ENCODE peak calls at places on chromosomes 4 and X, in five cellular contexts. R is BE2C, A is cardiac fibroblast, E is dorsolateral prefrontal cortex, N is AG10803. I is an unnamed sample.

GRCh38 chr4:183249854-183250253 is 70.2 kb downstream of the CLDN22 start:
- DNase-seq in R (peak; percentile 47), A (peak; percentile 63), E (no peak), N (peak; percentile 53), I (no peak)

GRCh38 chr4:145525291-145525740 is 43.7 kb downstream of the SMAD1 start:
- DNase-seq in R (peak; percentile 63), A (peak; percentile 4), E (no peak), N (no peak), I (peak; percentile 47)

GRCh38 chr4:149795256-149795655 is 20.4 kb downstream of the IQCM start:
- DNase-seq in R (no peak), A (peak; percentile 3), E (no peak), N (no peak), I (no peak)

GRCh38 chrX:123917069-123917468 is 44.4 kb upstream of the STAG2 start:
- DNase-seq in R (no peak), A (no peak), E (no peak), N (no peak), I (no peak)

GRCh38 chr4:2330119-2331042 is 68.5 kb upstream of the MXD4 start:
- DNase-seq in R (no peak), A (peak; percentile 94), E (no peak), N (peak; percentile 88), I (peak; percentile 62)

GRCh38 chr4:52823478-52824092 is 38.5 kb upstream of the RASL11B start:
- DNase-seq in R (no peak), A (peak; percentile 56), E (no peak), N (no peak), I (no peak)

GRCh38 chr4:138749303-138749702 is 266.3 kb upstream of the NOCT start:
- DNase-seq in R (no peak), A (peak; percentile 76), E (no peak), N (peak; percentile 56), I (peak; percentile 45)

GRCh38 chrX:87517571-87518141 is at the start of gene KLHL4:
- DNase-seq in R (no peak), A (peak; percentile 87), E (no peak), N (no peak), I (peak; percentile 38)

GRCh38 chrX:83892433-83892832 is 31.5 kb downstream of the CYLC1 start:
- DNase-seq in R (no peak), A (no peak), E (no peak), N (no peak), I (no peak)

GRCh38 chrX:119236599-119237525 is 777 bp downstream of the PGRMC1 start:
- DNase-seq in R (peak; percentile 19), A (peak; percentile 61), E (no peak), N (peak; percentile 79), I (peak; percentile 27)

GRCh38 chr4:157806176-157806575 is 366.6 kb downstream of the GASK1B start:
- DNase-seq in R (no peak), A (no peak), E (no peak), N (no peak), I (no peak)

GRCh38 chr4:26326791-26327190 is 6.0 kb downstream of the RBPJ start:
- DNase-seq in R (no peak), A (peak; percentile 96), E (no peak), N (peak; percentile 96), I (peak; percentile 89)

GRCh38 chrX:33330798-33331197 is 119.4 kb upstream of the DMD start:
- DNase-seq in R (no peak), A (peak; percentile 49), E (no peak), N (no peak), I (no peak)

GRCh38 chrX:43218198-43218597 is 437.9 kb upstream of the MAOA start:
- DNase-seq in R (no peak), A (no peak), E (no peak), N (no peak), I (no peak)

GRCh38 chr4:13240066-13240465 is 244.1 kb downstream of the RAB28 start:
- DNase-seq in R (no peak), A (peak; percentile 27), E (no peak), N (peak; percentile 32), I (no peak)

GRCh38 chr4:120049732-120050494 is 16.7 kb downstream of the MAD2L1 start:
- DNase-seq in R (peak; percentile 76), A (peak; percentile 88), E (no peak), N (peak; percentile 87), I (peak; percentile 78)

GRCh38 chr4:177384856-177385396 is 57.3 kb downstream of the AGA start:
- DNase-seq in R (no peak), A (no peak), E (no peak), N (no peak), I (no peak)
- H3K4me3 ChIP-seq in R (no peak overlapping the region), A (no peak overlapping the region), E (no peak overlapping the region), N (no peak overlapping the region), I (no peak overlapping the region)

GRCh38 chrX:48910926-48911406 is 480 bp downstream of the SLC35A2 start:
- DNase-seq in R (no peak), A (peak; percentile 49), E (no peak), N (peak; percentile 26), I (no peak)

GRCh38 chrX:48911407-48912182 is at the start of gene SLC35A2:
- DNase-seq in R (peak; percentile 72), A (peak; percentile 69), E (peak; percentile 79), N (peak; percentile 50), I (no peak)

GRCh38 chrX:48914593-48915493 is 3.4 kb upstream of the SLC35A2 start:
- DNase-seq in R (no peak), A (no peak), E (no peak), N (no peak), I (no peak)

GRCh38 chrX:48917139-48917980 is 1.5 kb downstream of the PIM2 start:
- DNase-seq in R (peak; percentile 84), A (peak; percentile 91), E (peak; percentile 67), N (peak; percentile 82), I (peak; percentile 63)

GRCh38 chrX:48913605-48914366 is 2.3 kb upstream of the SLC35A2 start:
- DNase-seq in R (no peak), A (no peak), E (no peak), N (no peak), I (no peak)
- H3K4me3 ChIP-seq in R (no peak overlapping the region), A (no peak overlapping the region), E (no peak overlapping the region), N (no peak overlapping the region), I (no peak overlapping the region)

GRCh38 chr4:146959692-146960091 is 14.0 kb upstream of the TTC29 start:
- DNase-seq in R (no peak), A (peak; percentile 77), E (no peak), N (no peak), I (no peak)
- H3K4me3 ChIP-seq in R (no peak overlapping the region), A (no peak overlapping the region), E (no peak overlapping the region), N (no peak overlapping the region), I (no peak overlapping the region)

GRCh38 chrX:150692296-150692695 is 900 bp upstream of the MTMR1 start:
- DNase-seq in R (no peak), A (no peak), E (no peak), N (no peak), I (no peak)

GRCh38 chrX:150693782-150694574 is 782 bp downstream of the MTMR1 start:
- DNase-seq in R (peak; percentile 53), A (peak; percentile 71), E (peak; percentile 23), N (peak; percentile 86), I (no peak)

GRCh38 chrX:150688911-150689451 is 4.2 kb upstream of the MTMR1 start:
- DNase-seq in R (no peak), A (peak; percentile 94), E (no peak), N (peak; percentile 88), I (peak; percentile 84)

GRCh38 chrX:150692837-150693781 is at the start of gene MTMR1:
- DNase-seq in R (peak; percentile 41), A (no peak), E (peak; percentile 33), N (no peak), I (no peak)

GRCh38 chrX:150690126-150690525 is 3.1 kb upstream of the MTMR1 start:
- DNase-seq in R (no peak), A (peak; percentile 96), E (no peak), N (peak; percentile 93), I (peak; percentile 54)
- H3K4me3 ChIP-seq in R (no peak overlapping the region), A (no peak overlapping the region), E (no peak overlapping the region), N (no peak overlapping the region), I (no peak overlapping the region)

DNA sequence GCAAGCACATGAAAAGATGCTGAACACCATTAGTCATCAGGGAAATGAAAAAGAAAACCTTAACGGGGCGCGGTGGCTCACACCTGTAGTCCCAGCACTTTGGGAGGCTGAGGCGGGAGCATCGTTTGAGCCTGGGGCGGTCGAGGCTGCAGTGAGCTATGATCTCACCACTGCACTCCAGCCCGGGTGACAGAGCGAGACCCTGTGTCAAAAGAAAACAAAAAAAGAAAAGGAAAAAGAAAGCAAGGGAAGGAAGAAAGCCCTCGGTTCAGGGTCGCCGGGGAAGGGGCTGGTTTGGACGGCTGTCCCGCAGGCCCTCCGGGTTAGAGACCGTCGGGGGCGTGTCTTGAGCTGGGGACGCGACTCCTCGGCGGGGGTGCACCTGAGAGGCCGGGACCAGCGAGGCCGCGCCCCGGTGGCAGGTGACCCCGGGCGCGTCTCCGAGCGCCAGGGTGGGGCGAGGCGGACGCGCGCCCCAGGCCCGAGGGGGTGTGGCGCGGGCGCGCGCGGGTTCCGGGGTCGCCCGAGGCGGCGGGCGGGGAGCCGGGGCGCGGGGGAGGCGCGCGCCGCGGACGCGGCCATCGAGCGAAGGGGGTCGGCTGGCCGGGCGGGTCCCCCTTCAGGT is 478 bp upstream of the PLXNA3 start:
- DNase-seq in R (peak; percentile 35), A (no peak), E (no peak), N (no peak), I (no peak)
- H3K4me3 ChIP-seq in R (peak overlapping the region; percentile 43), A (peak overlapping the region; percentile 46), E (peak overlapping the region; percentile 22), N (peak overlapping the region; percentile 55), I (peak overlapping the region; percentile 55)

GRCh38 chr4:4856071-4857000 is 3.1 kb upstream of the MSX1 start:
- DNase-seq in R (peak; percentile 44), A (no peak), E (no peak), N (no peak), I (no peak)
- H3K4me3 ChIP-seq in R (peak overlapping the region; percentile 40), A (peak overlapping the region; percentile 5), E (no peak overlapping the region), N (peak overlapping the region; percentile 12), I (peak overlapping the region; percentile 24)

GRCh38 chr4:122857160-122857559 is 30.5 kb downstream of the FGF2 start:
- DNase-seq in R (no peak), A (no peak), E (no peak), N (no peak), I (no peak)

GRCh38 chr4:122851568-122851967 is 24.9 kb downstream of the FGF2 start:
- DNase-seq in R (no peak), A (no peak), E (no peak), N (no peak), I (no peak)

GRCh38 chr4:122854444-122854843 is 27.8 kb downstream of the FGF2 start:
- DNase-seq in R (no peak), A (no peak), E (no peak), N (peak; percentile 39), I (no peak)

GRCh38 chr4:122855491-122855890 is 28.9 kb downstream of the FGF2 start:
- DNase-seq in R (no peak), A (no peak), E (no peak), N (no peak), I (no peak)

GRCh38 chr4:122854860-122855259 is 28.2 kb downstream of the FGF2 start:
- DNase-seq in R (no peak), A (no peak), E (peak; percentile 22), N (peak; percentile 60), I (no peak)
- H3K4me3 ChIP-seq in R (no peak overlapping the region), A (no peak overlapping the region), E (no peak overlapping the region), N (peak overlapping the region; percentile 10), I (peak overlapping the region; percentile 11)